ENCODE peak calls at places on chromosomes 1 and 21, in nine cellular contexts. One of them, this sample, is unnamed.

GRCh38 chr1:195765099-195765498 is 843.1 kb downstream of the KCNT2 start:
- DNase-seq in epithelial cell of esophagus: no peak
- DNase-seq in HFFc6: no peak
- DNase-seq in iris pigment epithelial cell: no peak
- DNase-seq in GM13976: no peak
- DNase-seq in left cardiac atrium: no peak
- DNase-seq in IMR-90: no peak
- DNase-seq in DMS53: no peak
- DNase-seq in adipocyte: no peak
- DNase-seq in this sample: no peak

GRCh38 chr1:55833452-55834160 is 618.4 kb upstream of the USP24 start:
- DNase-seq in epithelial cell of esophagus: no peak
- DNase-seq in HFFc6: peak; percentile 71
- DNase-seq in iris pigment epithelial cell: peak; percentile 79
- DNase-seq in GM13976: no peak
- DNase-seq in left cardiac atrium: no peak
- DNase-seq in IMR-90: peak; percentile 92
- DNase-seq in DMS53: peak; percentile 34
- DNase-seq in adipocyte: peak; percentile 81
- DNase-seq in this sample: no peak

GRCh38 chr1:901108-901859 is 22.4 kb upstream of the SAMD11 start:
- DNase-seq in epithelial cell of esophagus: no peak
- DNase-seq in HFFc6: no peak
- DNase-seq in iris pigment epithelial cell: no peak
- DNase-seq in GM13976: no peak
- DNase-seq in left cardiac atrium: peak; percentile 21
- DNase-seq in IMR-90: no peak
- DNase-seq in DMS53: no peak
- DNase-seq in adipocyte: no peak
- DNase-seq in this sample: peak; percentile 43

GRCh38 chr1:47235822-47236221 is 3.8 kb upstream of the TAL1 start:
- DNase-seq in epithelial cell of esophagus: no peak
- DNase-seq in HFFc6: no peak
- DNase-seq in iris pigment epithelial cell: no peak
- DNase-seq in GM13976: no peak
- DNase-seq in left cardiac atrium: no peak
- DNase-seq in IMR-90: no peak
- DNase-seq in DMS53: no peak
- DNase-seq in adipocyte: no peak
- DNase-seq in this sample: no peak

GRCh38 chr1:10663668-10664035 is 132.8 kb downstream of the CASZ1 start:
- DNase-seq in epithelial cell of esophagus: peak; percentile 22
- DNase-seq in HFFc6: no peak
- DNase-seq in iris pigment epithelial cell: no peak
- DNase-seq in GM13976: no peak
- DNase-seq in left cardiac atrium: peak; percentile 65
- DNase-seq in IMR-90: peak; percentile 10
- DNase-seq in DMS53: no peak
- DNase-seq in adipocyte: peak; percentile 71
- DNase-seq in this sample: no peak

GRCh38 chr1:91070274-91070673 is 48.4 kb upstream of the ZNF644 start:
- DNase-seq in epithelial cell of esophagus: no peak
- DNase-seq in HFFc6: no peak
- DNase-seq in iris pigment epithelial cell: no peak
- DNase-seq in GM13976: no peak
- DNase-seq in left cardiac atrium: no peak
- DNase-seq in IMR-90: no peak
- DNase-seq in DMS53: no peak
- DNase-seq in adipocyte: no peak
- DNase-seq in this sample: no peak

GRCh38 chr1:84505167-84506001 is 802 bp upstream of the SPATA1 start:
- DNase-seq in epithelial cell of esophagus: peak; percentile 65
- DNase-seq in HFFc6: peak; percentile 28
- DNase-seq in iris pigment epithelial cell: peak; percentile 63
- DNase-seq in GM13976: peak; percentile 78
- DNase-seq in left cardiac atrium: peak; percentile 79
- DNase-seq in IMR-90: peak; percentile 42
- DNase-seq in DMS53: peak; percentile 92
- DNase-seq in adipocyte: peak; percentile 86
- DNase-seq in this sample: no peak

GRCh38 chr1:92583821-92584760 is 97.4 kb upstream of the GFI1 start:
- DNase-seq in epithelial cell of esophagus: peak; percentile 75
- DNase-seq in HFFc6: peak; percentile 62
- DNase-seq in iris pigment epithelial cell: peak; percentile 93
- DNase-seq in GM13976: peak; percentile 41
- DNase-seq in left cardiac atrium: no peak
- DNase-seq in IMR-90: peak; percentile 82
- DNase-seq in DMS53: no peak
- DNase-seq in adipocyte: peak; percentile 52
- DNase-seq in this sample: no peak

GRCh38 chr1:156661932-156662587 is 15.1 kb downstream of the NES start:
- DNase-seq in epithelial cell of esophagus: no peak
- DNase-seq in HFFc6: no peak
- DNase-seq in iris pigment epithelial cell: peak; percentile 41
- DNase-seq in GM13976: no peak
- DNase-seq in left cardiac atrium: no peak
- DNase-seq in IMR-90: peak; percentile 60
- DNase-seq in DMS53: peak; percentile 56
- DNase-seq in adipocyte: no peak
- DNase-seq in this sample: no peak

GRCh38 chr1:5836776-5837440 is 155.3 kb downstream of the NPHP4 start:
- DNase-seq in epithelial cell of esophagus: no peak
- DNase-seq in HFFc6: no peak
- DNase-seq in iris pigment epithelial cell: no peak
- DNase-seq in GM13976: no peak
- DNase-seq in left cardiac atrium: no peak
- DNase-seq in IMR-90: no peak
- DNase-seq in DMS53: no peak
- DNase-seq in adipocyte: no peak
- DNase-seq in this sample: no peak

GRCh38 chr21:42942244-42942643 is 16.8 kb upstream of the ERVH48-1 start:
- DNase-seq in epithelial cell of esophagus: peak; percentile 57
- DNase-seq in HFFc6: no peak
- DNase-seq in iris pigment epithelial cell: no peak
- DNase-seq in GM13976: no peak
- DNase-seq in left cardiac atrium: no peak
- DNase-seq in IMR-90: no peak
- DNase-seq in DMS53: peak; percentile 12
- DNase-seq in adipocyte: no peak
- DNase-seq in this sample: no peak

GRCh38 chr1:199205740-199206139 is 566.9 kb downstream of the PTPRC start:
- DNase-seq in epithelial cell of esophagus: peak; percentile 38
- DNase-seq in HFFc6: no peak
- DNase-seq in iris pigment epithelial cell: no peak
- DNase-seq in GM13976: no peak
- DNase-seq in left cardiac atrium: no peak
- DNase-seq in IMR-90: peak; percentile 23
- DNase-seq in DMS53: no peak
- DNase-seq in adipocyte: no peak
- DNase-seq in this sample: no peak

GRCh38 chr1:235011599-235012435 is 116.8 kb downstream of the TOMM20 start:
- DNase-seq in epithelial cell of esophagus: peak; percentile 100
- DNase-seq in HFFc6: peak; percentile 100
- DNase-seq in iris pigment epithelial cell: peak; percentile 100
- DNase-seq in GM13976: peak; percentile 83
- DNase-seq in left cardiac atrium: peak; percentile 71
- DNase-seq in IMR-90: peak; percentile 100
- DNase-seq in DMS53: peak; percentile 93
- DNase-seq in adipocyte: peak; percentile 87
- DNase-seq in this sample: no peak

GRCh38 chr1:219066631-219067349 is 106.9 kb upstream of the LYPLAL1 start:
- DNase-seq in epithelial cell of esophagus: peak; percentile 56
- DNase-seq in HFFc6: peak; percentile 80
- DNase-seq in iris pigment epithelial cell: peak; percentile 78
- DNase-seq in GM13976: no peak
- DNase-seq in left cardiac atrium: no peak
- DNase-seq in IMR-90: peak; percentile 59
- DNase-seq in DMS53: peak; percentile 70
- DNase-seq in adipocyte: peak; percentile 79
- DNase-seq in this sample: no peak

GRCh38 chr1:25731626-25732370 is 68.2 kb upstream of the SELENON start:
- DNase-seq in epithelial cell of esophagus: no peak
- DNase-seq in HFFc6: no peak
- DNase-seq in iris pigment epithelial cell: no peak
- DNase-seq in GM13976: no peak
- DNase-seq in left cardiac atrium: no peak
- DNase-seq in IMR-90: no peak
- DNase-seq in DMS53: no peak
- DNase-seq in adipocyte: no peak
- DNase-seq in this sample: no peak

GRCh38 chr1:3471356-3472087 is 17.1 kb downstream of the ARHGEF16 start:
- DNase-seq in epithelial cell of esophagus: peak; percentile 51
- DNase-seq in HFFc6: peak; percentile 20
- DNase-seq in iris pigment epithelial cell: peak; percentile 49
- DNase-seq in GM13976: no peak
- DNase-seq in left cardiac atrium: peak; percentile 51
- DNase-seq in IMR-90: peak; percentile 53
- DNase-seq in DMS53: peak; percentile 22
- DNase-seq in adipocyte: peak; percentile 47
- DNase-seq in this sample: no peak

GRCh38 chr1:155051342-155051776 is 243 bp downstream of the ADAM15 start:
- DNase-seq in epithelial cell of esophagus: no peak
- DNase-seq in HFFc6: no peak
- DNase-seq in iris pigment epithelial cell: no peak
- DNase-seq in GM13976: no peak
- DNase-seq in left cardiac atrium: no peak
- DNase-seq in IMR-90: no peak
- DNase-seq in DMS53: no peak
- DNase-seq in adipocyte: no peak
- DNase-seq in this sample: no peak

GRCh38 chr1:213277036-213277435 is 226.0 kb downstream of the RPS6KC1 start:
- DNase-seq in epithelial cell of esophagus: no peak
- DNase-seq in HFFc6: no peak
- DNase-seq in iris pigment epithelial cell: peak; percentile 53
- DNase-seq in GM13976: no peak
- DNase-seq in left cardiac atrium: no peak
- DNase-seq in IMR-90: no peak
- DNase-seq in DMS53: peak; percentile 62
- DNase-seq in adipocyte: no peak
- DNase-seq in this sample: no peak

GRCh38 chr1:227898502-227899140 is 49.1 kb downstream of the WNT9A start:
- DNase-seq in epithelial cell of esophagus: no peak
- DNase-seq in HFFc6: no peak
- DNase-seq in iris pigment epithelial cell: no peak
- DNase-seq in GM13976: no peak
- DNase-seq in left cardiac atrium: peak; percentile 14
- DNase-seq in IMR-90: no peak
- DNase-seq in DMS53: peak; percentile 51
- DNase-seq in adipocyte: no peak
- DNase-seq in this sample: peak; percentile 47

GRCh38 chr1:227753999-227754764 is 18.9 kb downstream of the SNAP47 start:
- DNase-seq in epithelial cell of esophagus: no peak
- DNase-seq in HFFc6: peak; percentile 36
- DNase-seq in iris pigment epithelial cell: peak; percentile 22
- DNase-seq in GM13976: no peak
- DNase-seq in left cardiac atrium: peak; percentile 68
- DNase-seq in IMR-90: peak; percentile 64
- DNase-seq in DMS53: no peak
- DNase-seq in adipocyte: peak; percentile 25
- DNase-seq in this sample: no peak

GRCh38 chr1:42938596-42939184 is 20.0 kb downstream of the SLC2A1 start:
- DNase-seq in epithelial cell of esophagus: no peak
- DNase-seq in HFFc6: no peak
- DNase-seq in iris pigment epithelial cell: no peak
- DNase-seq in GM13976: no peak
- DNase-seq in left cardiac atrium: no peak
- DNase-seq in IMR-90: no peak
- DNase-seq in DMS53: no peak
- DNase-seq in adipocyte: no peak
- DNase-seq in this sample: no peak

GRCh38 chr1:18798533-18799445 is 60.7 kb downstream of the TAS1R2 start:
- DNase-seq in epithelial cell of esophagus: no peak
- DNase-seq in HFFc6: no peak
- DNase-seq in iris pigment epithelial cell: no peak
- DNase-seq in GM13976: no peak
- DNase-seq in left cardiac atrium: no peak
- DNase-seq in IMR-90: no peak
- DNase-seq in DMS53: no peak
- DNase-seq in adipocyte: no peak
- DNase-seq in this sample: no peak

GRCh38 chr1:196464545-196464944 is 143.7 kb downstream of the KCNT2 start:
- DNase-seq in epithelial cell of esophagus: no peak
- DNase-seq in HFFc6: peak; percentile 48
- DNase-seq in iris pigment epithelial cell: peak; percentile 81
- DNase-seq in GM13976: no peak
- DNase-seq in left cardiac atrium: no peak
- DNase-seq in IMR-90: peak; percentile 31
- DNase-seq in DMS53: no peak
- DNase-seq in adipocyte: peak; percentile 84
- DNase-seq in this sample: no peak

GRCh38 chr1:156767879-156768608 is 709 bp downstream of the PRCC start:
- DNase-seq in epithelial cell of esophagus: peak; percentile 30
- DNase-seq in HFFc6: no peak
- DNase-seq in iris pigment epithelial cell: peak; percentile 45
- DNase-seq in GM13976: peak; percentile 43
- DNase-seq in left cardiac atrium: peak; percentile 50
- DNase-seq in IMR-90: no peak
- DNase-seq in DMS53: peak; percentile 51
- DNase-seq in adipocyte: peak; percentile 67
- DNase-seq in this sample: no peak

GRCh38 chr1:17215545-17215890 is 10.6 kb downstream of the PADI1 start:
- DNase-seq in epithelial cell of esophagus: peak; percentile 90
- DNase-seq in HFFc6: peak; percentile 26
- DNase-seq in iris pigment epithelial cell: peak; percentile 9
- DNase-seq in GM13976: no peak
- DNase-seq in left cardiac atrium: no peak
- DNase-seq in IMR-90: no peak
- DNase-seq in DMS53: no peak
- DNase-seq in adipocyte: no peak
- DNase-seq in this sample: no peak

GRCh38 chr1:215958836-215959235 is 391.7 kb downstream of the KCTD3 start:
- DNase-seq in epithelial cell of esophagus: peak; percentile 8
- DNase-seq in HFFc6: peak; percentile 41
- DNase-seq in iris pigment epithelial cell: no peak
- DNase-seq in GM13976: no peak
- DNase-seq in left cardiac atrium: no peak
- DNase-seq in IMR-90: peak; percentile 72
- DNase-seq in DMS53: no peak
- DNase-seq in adipocyte: peak; percentile 9
- DNase-seq in this sample: no peak

GRCh38 chr1:207077470-207078377 is 10.9 kb upstream of the C4BPB start:
- DNase-seq in epithelial cell of esophagus: peak; percentile 89
- DNase-seq in HFFc6: peak; percentile 78
- DNase-seq in iris pigment epithelial cell: peak; percentile 80
- DNase-seq in GM13976: peak; percentile 64
- DNase-seq in left cardiac atrium: no peak
- DNase-seq in IMR-90: peak; percentile 77
- DNase-seq in DMS53: peak; percentile 83
- DNase-seq in adipocyte: peak; percentile 88
- DNase-seq in this sample: no peak

GRCh38 chr1:112637257-112638108 is 17.9 kb downstream of the CAPZA1 start:
- DNase-seq in epithelial cell of esophagus: peak; percentile 53
- DNase-seq in HFFc6: peak; percentile 51
- DNase-seq in iris pigment epithelial cell: peak; percentile 63
- DNase-seq in GM13976: no peak
- DNase-seq in left cardiac atrium: no peak
- DNase-seq in IMR-90: peak; percentile 37
- DNase-seq in DMS53: no peak
- DNase-seq in adipocyte: peak; percentile 74
- DNase-seq in this sample: no peak